ENCODE peak calls at places on chromosomes 11 and 22, in five cellular contexts. One of them, this sample, is unnamed.

GRCh38 chr11:106950067-106950491 is 68.2 kb downstream of the GUCY1A2 start:
- DNase-seq in hepatocyte: peak; percentile 6
- DNase-seq in H9: no peak
- DNase-seq in PC-9: peak; percentile 78
- DNase-seq in mammary epithelial cell: peak; percentile 45
- DNase-seq in this sample: no peak

GRCh38 chr11:113477321-113477720 is 2.1 kb upstream of the DRD2 start:
- DNase-seq in hepatocyte: no peak
- DNase-seq in H9: peak; percentile 63
- DNase-seq in PC-9: no peak
- DNase-seq in mammary epithelial cell: no peak
- DNase-seq in this sample: peak; percentile 44

GRCh38 chr22:48940988-48941902 is 886.4 kb downstream of the BRD1 start:
- DNase-seq in hepatocyte: no peak
- DNase-seq in H9: peak; percentile 12
- DNase-seq in PC-9: no peak
- DNase-seq in mammary epithelial cell: no peak
- DNase-seq in this sample: no peak

GRCh38 chr11:6204708-6205107 is 649 bp upstream of the C11orf42 start:
- DNase-seq in hepatocyte: no peak
- DNase-seq in H9: no peak
- DNase-seq in PC-9: no peak
- DNase-seq in mammary epithelial cell: no peak
- DNase-seq in this sample: no peak

GRCh38 chr11:73950869-73951710 is at the start of gene DNAJB13:
- DNase-seq in hepatocyte: peak; percentile 52
- DNase-seq in H9: peak; percentile 79
- DNase-seq in PC-9: peak; percentile 47
- DNase-seq in mammary epithelial cell: peak; percentile 43
- DNase-seq in this sample: peak; percentile 92

GRCh38 chr11:10674991-10675440 is 18.5 kb downstream of the IRAG1 start:
- DNase-seq in hepatocyte: no peak
- DNase-seq in H9: no peak
- DNase-seq in PC-9: no peak
- DNase-seq in mammary epithelial cell: no peak
- DNase-seq in this sample: no peak

GRCh38 chr11:74471037-74471436 is 3.7 kb upstream of the KCNE3 start:
- DNase-seq in hepatocyte: no peak
- DNase-seq in H9: no peak
- DNase-seq in PC-9: no peak
- DNase-seq in mammary epithelial cell: no peak
- DNase-seq in this sample: no peak

GRCh38 chr11:108818971-108819370 is 154.1 kb downstream of the DDX10 start:
- DNase-seq in hepatocyte: no peak
- DNase-seq in H9: no peak
- DNase-seq in PC-9: no peak
- DNase-seq in mammary epithelial cell: no peak
- DNase-seq in this sample: no peak

GRCh38 chr22:25368271-25368670 is 148.8 kb downstream of the CRYBB2 start:
- DNase-seq in hepatocyte: peak; percentile 28
- DNase-seq in H9: no peak
- DNase-seq in PC-9: no peak
- DNase-seq in mammary epithelial cell: no peak
- DNase-seq in this sample: peak; percentile 41

GRCh38 chr22:18065256-18065655 is 12.5 kb upstream of the PEX26 start:
- DNase-seq in hepatocyte: no peak
- DNase-seq in H9: peak; percentile 66
- DNase-seq in PC-9: no peak
- DNase-seq in mammary epithelial cell: no peak
- DNase-seq in this sample: peak; percentile 30

GRCh38 chr11:43712676-43713075 is 32.1 kb downstream of the HSD17B12 start:
- DNase-seq in hepatocyte: no peak
- DNase-seq in H9: no peak
- DNase-seq in PC-9: no peak
- DNase-seq in mammary epithelial cell: no peak
- DNase-seq in this sample: no peak

GRCh38 chr22:19902245-19902699 is 39.3 kb upstream of the COMT start:
- DNase-seq in hepatocyte: no peak
- DNase-seq in H9: peak; percentile 26
- DNase-seq in PC-9: no peak
- DNase-seq in mammary epithelial cell: no peak
- DNase-seq in this sample: no peak

GRCh38 chr22:42829311-42829710 is 27.8 kb downstream of the ARFGAP3 start:
- DNase-seq in hepatocyte: no peak
- DNase-seq in H9: no peak
- DNase-seq in PC-9: no peak
- DNase-seq in mammary epithelial cell: no peak
- DNase-seq in this sample: no peak

GRCh38 chr22:19503367-19503766 is 20.8 kb downstream of the CLDN5 start:
- DNase-seq in hepatocyte: no peak
- DNase-seq in H9: no peak
- DNase-seq in PC-9: no peak
- DNase-seq in mammary epithelial cell: no peak
- DNase-seq in this sample: no peak

GRCh38 chr11:19368726-19369364 is 128.1 kb upstream of the E2F8 start:
- DNase-seq in hepatocyte: no peak
- DNase-seq in H9: no peak
- DNase-seq in PC-9: no peak
- DNase-seq in mammary epithelial cell: no peak
- DNase-seq in this sample: no peak

GRCh38 chr22:26394787-26395186 is 34.3 kb upstream of the ASPHD2 start:
- DNase-seq in hepatocyte: no peak
- DNase-seq in H9: no peak
- DNase-seq in PC-9: no peak
- DNase-seq in mammary epithelial cell: no peak
- DNase-seq in this sample: no peak

GRCh38 chr22:30460147-30460546 is 11.7 kb downstream of the SEC14L3 start:
- DNase-seq in hepatocyte: no peak
- DNase-seq in H9: no peak
- DNase-seq in PC-9: no peak
- DNase-seq in mammary epithelial cell: no peak
- DNase-seq in this sample: no peak

GRCh38 chr11:34680206-34680605 is 59.3 kb downstream of the EHF start:
- DNase-seq in hepatocyte: no peak
- DNase-seq in H9: no peak
- DNase-seq in PC-9: no peak
- DNase-seq in mammary epithelial cell: peak; percentile 85
- DNase-seq in this sample: peak; percentile 18

GRCh38 chr11:133911169-133911568 is 45.6 kb downstream of the IGSF9B start:
- DNase-seq in hepatocyte: no peak
- DNase-seq in H9: no peak
- DNase-seq in PC-9: no peak
- DNase-seq in mammary epithelial cell: no peak
- DNase-seq in this sample: peak; percentile 40

GRCh38 chr11:31640611-31641010 is 131.0 kb downstream of the ELP4 start:
- DNase-seq in hepatocyte: no peak
- DNase-seq in H9: no peak
- DNase-seq in PC-9: no peak
- DNase-seq in mammary epithelial cell: no peak
- DNase-seq in this sample: peak; percentile 41

GRCh38 chr22:47600281-47600680 is 837.8 kb downstream of the TBC1D22A start:
- DNase-seq in hepatocyte: no peak
- DNase-seq in H9: no peak
- DNase-seq in PC-9: no peak
- DNase-seq in mammary epithelial cell: no peak
- DNase-seq in this sample: no peak

GRCh38 chr11:1158681-1159525 is 1.1 kb downstream of the MUC5AC start:
- DNase-seq in hepatocyte: no peak
- DNase-seq in H9: peak; percentile 21
- DNase-seq in PC-9: no peak
- DNase-seq in mammary epithelial cell: no peak
- DNase-seq in this sample: no peak

GRCh38 chr11:12706531-12707499 is 32.6 kb downstream of the TEAD1 start:
- DNase-seq in hepatocyte: peak; percentile 32
- DNase-seq in H9: no peak
- DNase-seq in PC-9: no peak
- DNase-seq in mammary epithelial cell: no peak
- DNase-seq in this sample: no peak

GRCh38 chr11:7165911-7166310 is 77.1 kb downstream of the RBMXL2 start:
- DNase-seq in hepatocyte: peak; percentile 44
- DNase-seq in H9: no peak
- DNase-seq in PC-9: no peak
- DNase-seq in mammary epithelial cell: no peak
- DNase-seq in this sample: no peak

GRCh38 chr11:43119275-43119970 is 192.4 kb upstream of the API5 start:
- DNase-seq in hepatocyte: no peak
- DNase-seq in H9: no peak
- DNase-seq in PC-9: no peak
- DNase-seq in mammary epithelial cell: no peak
- DNase-seq in this sample: peak; percentile 89

GRCh38 chr11:88535266-88535665 is 197.7 kb upstream of the CTSC start:
- DNase-seq in hepatocyte: no peak
- DNase-seq in H9: no peak
- DNase-seq in PC-9: no peak
- DNase-seq in mammary epithelial cell: no peak
- DNase-seq in this sample: no peak

GRCh38 chr22:31980628-31981027 is 36.3 kb downstream of the YWHAH start:
- DNase-seq in hepatocyte: no peak
- DNase-seq in H9: no peak
- DNase-seq in PC-9: no peak
- DNase-seq in mammary epithelial cell: no peak
- DNase-seq in this sample: no peak

GRCh38 chr22:38347181-38347943 is 30.1 kb upstream of the CSNK1E start:
- DNase-seq in hepatocyte: no peak
- DNase-seq in H9: no peak
- DNase-seq in PC-9: no peak
- DNase-seq in mammary epithelial cell: no peak
- DNase-seq in this sample: no peak

GRCh38 chr22:33717694-33718396 is 202.4 kb downstream of the LARGE1 start:
- DNase-seq in hepatocyte: no peak
- DNase-seq in H9: no peak
- DNase-seq in PC-9: no peak
- DNase-seq in mammary epithelial cell: no peak
- DNase-seq in this sample: no peak

GRCh38 chr11:115535781-115536180 is 31.6 kb upstream of the CADM1 start:
- DNase-seq in hepatocyte: no peak
- DNase-seq in H9: no peak
- DNase-seq in PC-9: no peak
- DNase-seq in mammary epithelial cell: no peak
- DNase-seq in this sample: peak; percentile 76
- H3K4me2 ChIP-seq in hepatocyte: no peak overlapping the region
- H3K4me2 ChIP-seq in H9: no peak overlapping the region
- H3K4me2 ChIP-seq in PC-9: no peak overlapping the region
- H3K4me2 ChIP-seq in mammary epithelial cell: no peak overlapping the region
- H3K4me2 ChIP-seq in this sample: no peak overlapping the region

GRCh38 chr11:94129505-94130335 is 1.1 kb downstream of the PANX1 start:
- DNase-seq in hepatocyte: peak; percentile 30
- DNase-seq in H9: peak; percentile 76
- DNase-seq in PC-9: no peak
- DNase-seq in mammary epithelial cell: no peak
- DNase-seq in this sample: no peak

GRCh38 chr11:94127632-94128031 is 1.0 kb upstream of the PANX1 start:
- DNase-seq in hepatocyte: no peak
- DNase-seq in H9: no peak
- DNase-seq in PC-9: no peak
- DNase-seq in mammary epithelial cell: no peak
- DNase-seq in this sample: no peak

GRCh38 chr11:94128171-94128745 is 383 bp upstream of the PANX1 start:
- DNase-seq in hepatocyte: no peak
- DNase-seq in H9: no peak
- DNase-seq in PC-9: no peak
- DNase-seq in mammary epithelial cell: no peak
- DNase-seq in this sample: no peak

GRCh38 chr11:94130589-94131362 is 2.1 kb downstream of the PANX1 start:
- DNase-seq in hepatocyte: peak; percentile 49
- DNase-seq in H9: no peak
- DNase-seq in PC-9: peak; percentile 86
- DNase-seq in mammary epithelial cell: peak; percentile 64
- DNase-seq in this sample: no peak

DNA sequence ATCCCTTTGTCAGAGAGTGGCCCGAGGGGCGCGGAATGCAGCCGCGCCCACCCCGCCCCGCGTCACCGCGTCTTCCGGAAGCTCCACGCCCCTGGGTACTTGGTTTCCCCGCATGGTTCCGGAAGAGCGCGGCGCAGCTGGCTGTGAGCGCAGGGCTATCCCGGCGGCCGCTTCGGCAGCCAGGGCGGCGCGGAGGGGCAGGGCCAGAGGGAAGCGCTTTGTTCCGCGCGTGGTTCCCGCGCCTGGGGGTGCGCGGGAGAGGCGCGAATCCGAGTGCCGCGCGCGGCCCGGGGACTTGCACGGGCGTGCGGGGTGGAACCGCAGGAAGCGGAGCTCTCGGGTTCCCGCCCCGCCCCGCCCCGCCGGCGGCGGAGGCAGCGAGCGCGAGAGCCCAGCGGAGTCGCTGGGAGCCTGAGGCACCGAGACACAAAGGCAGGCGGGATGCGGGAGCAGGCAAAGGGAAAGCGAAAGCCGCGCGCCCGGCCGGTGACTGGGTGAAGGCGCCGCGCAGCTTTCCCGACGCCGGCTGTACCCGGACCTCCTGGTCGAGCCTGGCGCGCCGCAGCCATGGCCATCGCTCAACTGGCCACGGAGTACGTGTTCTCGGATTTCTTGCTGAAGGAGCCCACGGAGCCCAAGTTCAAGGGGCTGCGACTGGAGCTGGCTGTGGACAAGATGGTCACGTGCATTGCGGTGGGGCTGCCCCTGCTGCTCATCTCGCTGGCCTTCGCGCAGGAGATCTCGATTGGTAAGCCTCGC is at the start of gene PANX1:
- DNase-seq in hepatocyte: peak; percentile 94
- DNase-seq in H9: peak; percentile 86
- DNase-seq in PC-9: peak; percentile 79
- DNase-seq in mammary epithelial cell: peak; percentile 91
- DNase-seq in this sample: peak; percentile 92
- H3K4me2 ChIP-seq in hepatocyte: peak within 1 kb of the TSS; percentile 88
- H3K4me2 ChIP-seq in H9: peak within 1 kb of the TSS; percentile 98
- H3K4me2 ChIP-seq in PC-9: peak within 1 kb of the TSS; percentile 94
- H3K4me2 ChIP-seq in mammary epithelial cell: peak within 1 kb of the TSS; percentile 98
- H3K4me2 ChIP-seq in this sample: peak within 1 kb of the TSS; percentile 97

GRCh38 chr22:40156001-40156516 is 21.7 kb upstream of the TNRC6B start:
- DNase-seq in hepatocyte: peak; percentile 77
- DNase-seq in H9: peak; percentile 69
- DNase-seq in PC-9: peak; percentile 98
- DNase-seq in mammary epithelial cell: peak; percentile 82
- DNase-seq in this sample: peak; percentile 80
- H3K4me2 ChIP-seq in hepatocyte: peak overlapping the region; percentile 34
- H3K4me2 ChIP-seq in H9: no peak overlapping the region
- H3K4me2 ChIP-seq in PC-9: peak overlapping the region; percentile 61
- H3K4me2 ChIP-seq in mammary epithelial cell: no peak overlapping the region
- H3K4me2 ChIP-seq in this sample: no peak overlapping the region

GRCh38 chr11:128153697-128154048 is 433.7 kb downstream of the ETS1 start:
- DNase-seq in hepatocyte: no peak
- DNase-seq in H9: no peak
- DNase-seq in PC-9: no peak
- DNase-seq in mammary epithelial cell: no peak
- DNase-seq in this sample: no peak
- H3K4me2 ChIP-seq in hepatocyte: no peak overlapping the region
- H3K4me2 ChIP-seq in H9: no peak overlapping the region
- H3K4me2 ChIP-seq in PC-9: no peak overlapping the region
- H3K4me2 ChIP-seq in mammary epithelial cell: no peak overlapping the region
- H3K4me2 ChIP-seq in this sample: no peak overlapping the region

GRCh38 chr11:85137597-85137996 is 489.5 kb downstream of the DLG2 start:
- DNase-seq in hepatocyte: no peak
- DNase-seq in H9: no peak
- DNase-seq in PC-9: no peak
- DNase-seq in mammary epithelial cell: no peak
- DNase-seq in this sample: no peak
- H3K4me2 ChIP-seq in hepatocyte: no peak overlapping the region
- H3K4me2 ChIP-seq in H9: no peak overlapping the region
- H3K4me2 ChIP-seq in PC-9: no peak overlapping the region
- H3K4me2 ChIP-seq in mammary epithelial cell: no peak overlapping the region
- H3K4me2 ChIP-seq in this sample: no peak overlapping the region

GRCh38 chr11:86576946-86577624 is 95.3 kb downstream of the ME3 start:
- DNase-seq in hepatocyte: no peak
- DNase-seq in H9: no peak
- DNase-seq in PC-9: no peak
- DNase-seq in mammary epithelial cell: no peak
- DNase-seq in this sample: no peak
- H3K4me2 ChIP-seq in hepatocyte: no peak overlapping the region
- H3K4me2 ChIP-seq in H9: no peak overlapping the region
- H3K4me2 ChIP-seq in PC-9: no peak overlapping the region
- H3K4me2 ChIP-seq in mammary epithelial cell: no peak overlapping the region
- H3K4me2 ChIP-seq in this sample: no peak overlapping the region